ENCODE peak calls at places on chromosomes 1 and 21, in eight cellular contexts. Y, C, P, E, L, Q, I and N are unnamed samples.

GRCh38 chr1:62038594-62039284 is 155.9 kb upstream of the L1TD1 start:
- DNase-seq in I (no peak), Q (no peak), L (no peak), P (no peak), E (no peak), Y (no peak), C (no peak), N (no peak)

GRCh38 chr1:167221126-167221803 is 579 bp downstream of the POU2F1 start:
- DNase-seq in Q (peak; percentile 14), P (no peak), E (peak; percentile 57), C (peak; percentile 48), I (peak; percentile 25), L (peak; percentile 44), Y (no peak), N (peak; percentile 28)

GRCh38 chr1:10765734-10766478 is 30.5 kb downstream of the CASZ1 start:
- DNase-seq in E (no peak), P (peak; percentile 89), Y (no peak), L (peak; percentile 41), I (peak; percentile 87), C (no peak), Q (no peak), N (no peak)

GRCh38 chr1:220992705-220993052 is 113.4 kb downstream of the HLX start:
- DNase-seq in C (no peak), I (no peak), Q (no peak), E (no peak), P (no peak), L (no peak), Y (no peak), N (no peak)

GRCh38 chr1:60265560-60266535 is 192.3 kb upstream of the C1orf87 start:
- DNase-seq in E (no peak), P (no peak), L (peak; percentile 56), I (no peak), Q (peak; percentile 45), Y (no peak), C (no peak), N (no peak)

GRCh38 chr1:116722016-116722838 is 32.0 kb upstream of the CD2 start:
- DNase-seq in C (no peak), P (no peak), Y (no peak), L (peak; percentile 18), I (no peak), Q (no peak), E (no peak), N (no peak)

GRCh38 chr21:37658994-37659458 is 257.2 kb downstream of the KCNJ6 start:
- DNase-seq in Y (peak; percentile 35), C (no peak), Q (peak; percentile 80), I (no peak), P (peak; percentile 88), L (peak; percentile 94), E (no peak), N (no peak)

GRCh38 chr1:111603979-111604378 is 15.6 kb upstream of the RAP1A start:
- DNase-seq in P (no peak), L (no peak), Y (no peak), E (peak; percentile 56), C (no peak), I (no peak), Q (no peak), N (peak; percentile 68)

GRCh38 chr1:64537942-64538341 is 68.0 kb downstream of the CACHD1 start:
- DNase-seq in P (no peak), Q (no peak), C (no peak), E (no peak), Y (no peak), L (peak; percentile 79), I (no peak), N (no peak)

GRCh38 chr1:93120614-93121013 is 41.5 kb downstream of the MTF2 start:
- DNase-seq in P (no peak), Y (no peak), E (no peak), C (no peak), L (no peak), I (no peak), Q (no peak), N (no peak)

GRCh38 chr1:166164646-166164994 is 2.2 kb downstream of the FAM78B start:
- DNase-seq in C (no peak), Y (no peak), P (no peak), L (no peak), E (no peak), I (no peak), Q (no peak), N (no peak)

GRCh38 chr1:26994020-26994745 is 691 bp downstream of the TRNP1 start:
- DNase-seq in Q (no peak), P (no peak), E (no peak), I (peak; percentile 23), Y (no peak), L (peak; percentile 27), C (peak; percentile 32), N (no peak)

GRCh38 chr1:27137544-27138075 is 17.3 kb downstream of the SLC9A1 start:
- DNase-seq in C (no peak), P (no peak), E (peak; percentile 83), Q (no peak), I (no peak), L (peak; percentile 59), Y (peak; percentile 30), N (no peak)

GRCh38 chr1:38071530-38072266 is 25.1 kb upstream of the POU3F1 start:
- DNase-seq in E (no peak), C (no peak), P (peak; percentile 15), I (no peak), Y (no peak), Q (peak; percentile 68), L (peak; percentile 51), N (no peak)

GRCh38 chr1:53506355-53507050 is 47.3 kb downstream of the DMRTB1 start:
- DNase-seq in I (no peak), L (no peak), Q (no peak), Y (no peak), P (no peak), E (peak; percentile 33), C (no peak), N (no peak)

GRCh38 chr1:41498809-41499208 is 14.3 kb upstream of the EDN2 start:
- DNase-seq in Q (peak; percentile 71), Y (no peak), I (no peak), P (peak; percentile 55), E (peak; percentile 76), L (peak; percentile 95), C (no peak), N (no peak)